ENCODE peak calls at places on chromosomes 6 and 20, in five cellular contexts. One of them, this sample, is unnamed.

GRCh38 chr6:141562181-141562800 is 570.4 kb upstream of the GJE1 start:
- DNase-seq in omental fat pad: no peak
- DNase-seq in foreskin keratinocyte: no peak
- DNase-seq in neural progenitor cell: peak
- DNase-seq in AG04450: no peak
- DNase-seq in this sample: no peak

GRCh38 chr6:110520188-110520956 is 44.0 kb upstream of the SLC22A16 start:
- DNase-seq in omental fat pad: no peak
- DNase-seq in foreskin keratinocyte: no peak
- DNase-seq in neural progenitor cell: peak
- DNase-seq in AG04450: no peak
- DNase-seq in this sample: no peak

GRCh38 chr6:1190361-1190760 is 121.5 kb upstream of the FOXQ1 start:
- DNase-seq in omental fat pad: no peak
- DNase-seq in foreskin keratinocyte: peak
- DNase-seq in neural progenitor cell: no peak
- DNase-seq in AG04450: peak
- DNase-seq in this sample: peak

GRCh38 chr6:45118684-45119230 is 209.4 kb upstream of the RUNX2 start:
- DNase-seq in omental fat pad: no peak
- DNase-seq in foreskin keratinocyte: no peak
- DNase-seq in neural progenitor cell: no peak
- DNase-seq in AG04450: no peak
- DNase-seq in this sample: no peak

GRCh38 chr6:13217206-13217905 is 111.0 kb downstream of the TBC1D7 start:
- DNase-seq in omental fat pad: no peak
- DNase-seq in foreskin keratinocyte: no peak
- DNase-seq in neural progenitor cell: no peak
- DNase-seq in AG04450: no peak
- DNase-seq in this sample: peak

GRCh38 chr6:109059148-109059547 is 35.5 kb downstream of the SESN1 start:
- DNase-seq in omental fat pad: no peak
- DNase-seq in foreskin keratinocyte: peak
- DNase-seq in neural progenitor cell: no peak
- DNase-seq in AG04450: no peak
- DNase-seq in this sample: no peak

GRCh38 chr6:132054525-132054924 is 103.4 kb upstream of the CCN2 start:
- DNase-seq in omental fat pad: no peak
- DNase-seq in foreskin keratinocyte: peak
- DNase-seq in neural progenitor cell: no peak
- DNase-seq in AG04450: peak
- DNase-seq in this sample: peak

GRCh38 chr20:6083926-6084325 is 30.1 kb upstream of the LRRN4 start:
- DNase-seq in omental fat pad: no peak
- DNase-seq in foreskin keratinocyte: no peak
- DNase-seq in neural progenitor cell: no peak
- DNase-seq in AG04450: no peak
- DNase-seq in this sample: no peak

GRCh38 chr6:157148391-157149323 is 174.7 kb downstream of the TMEM242 start:
- DNase-seq in omental fat pad: no peak
- DNase-seq in foreskin keratinocyte: peak
- DNase-seq in neural progenitor cell: no peak
- DNase-seq in AG04450: peak
- DNase-seq in this sample: peak

GRCh38 chr6:99425647-99426453 is 742 bp upstream of the PNISR start:
- DNase-seq in omental fat pad: peak
- DNase-seq in foreskin keratinocyte: peak
- DNase-seq in neural progenitor cell: peak
- DNase-seq in AG04450: peak
- DNase-seq in this sample: peak
- TF ChIP-seq CTCF in omental fat pad: no peak
- TF ChIP-seq CTCF in foreskin keratinocyte: peak
- TF ChIP-seq CTCF in neural progenitor cell: peak
- TF ChIP-seq CTCF in AG04450: peak
- TF ChIP-seq CTCF in this sample: peak

DNA sequence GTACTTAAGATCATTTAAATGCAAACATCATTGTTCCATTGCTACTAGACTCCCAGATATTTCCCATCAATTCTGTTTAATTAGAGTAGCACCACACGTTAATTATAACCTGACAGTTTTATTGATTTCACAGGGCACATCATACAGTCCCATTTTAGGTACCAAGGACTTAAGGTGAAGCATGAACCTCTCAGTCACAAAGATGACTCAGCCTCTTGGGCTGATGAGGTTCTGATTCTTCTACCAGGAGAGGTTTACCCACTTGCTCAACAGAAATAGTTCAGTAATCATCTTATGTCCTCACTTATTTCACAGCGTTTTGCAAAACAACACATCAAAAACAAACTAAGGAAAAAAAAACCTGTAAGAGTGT is 98.5 kb downstream of the HIVEP2 start:
- DNase-seq in omental fat pad: no peak
- DNase-seq in foreskin keratinocyte: no peak
- DNase-seq in neural progenitor cell: no peak
- DNase-seq in AG04450: no peak
- DNase-seq in this sample: peak
- TF ChIP-seq CTCF in omental fat pad: no peak
- TF ChIP-seq CTCF in foreskin keratinocyte: no peak
- TF ChIP-seq CTCF in neural progenitor cell: no peak
- TF ChIP-seq CTCF in AG04450: no peak
- TF ChIP-seq CTCF in this sample: no peak

DNA sequence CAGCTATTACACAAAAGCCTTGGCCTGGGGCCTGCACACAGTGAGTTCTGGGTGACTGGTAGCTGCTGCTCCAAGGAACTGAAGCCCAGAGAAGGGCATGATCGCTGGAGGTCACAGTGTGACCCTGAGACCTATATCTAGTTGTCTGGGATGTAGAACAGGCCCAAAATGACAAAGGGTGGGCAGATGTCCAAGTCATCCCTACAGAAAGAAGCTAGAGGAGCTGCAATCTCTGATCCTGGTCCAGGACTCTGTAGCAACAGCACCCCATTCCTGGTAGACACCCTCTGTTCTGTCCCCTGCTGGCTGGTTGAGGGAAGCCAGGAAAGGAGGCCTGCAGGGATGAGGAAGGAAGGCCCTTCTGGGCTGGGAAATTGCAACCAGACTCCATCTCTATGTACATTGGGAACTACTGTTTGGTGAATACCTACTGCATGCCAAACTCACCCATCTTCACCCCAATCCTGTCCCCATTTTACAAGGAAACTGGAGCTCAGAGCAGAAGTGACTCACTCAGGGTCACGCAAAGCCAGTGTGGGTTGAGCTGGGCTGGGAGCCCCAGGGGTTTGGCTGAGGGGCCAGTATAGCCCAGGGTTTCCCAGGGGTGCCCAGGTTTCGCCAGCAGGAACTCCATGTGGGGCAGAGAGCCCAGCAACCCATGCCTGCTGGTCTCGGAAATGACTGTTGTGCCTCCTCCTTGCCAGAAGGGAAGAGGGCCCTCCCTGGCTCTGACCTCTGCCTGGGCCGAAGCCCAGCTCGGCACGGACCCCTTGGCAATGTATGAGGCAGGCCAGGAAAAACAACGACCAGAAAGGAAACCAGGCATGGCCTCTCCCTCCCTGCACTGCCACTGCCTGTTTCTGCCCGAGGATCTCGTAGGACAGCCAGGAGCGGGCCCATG is 44.9 kb upstream of the TLDC2 start:
- DNase-seq in omental fat pad: no peak
- DNase-seq in foreskin keratinocyte: no peak
- DNase-seq in neural progenitor cell: no peak
- DNase-seq in AG04450: no peak
- DNase-seq in this sample: peak
- TF ChIP-seq CTCF in omental fat pad: no peak
- TF ChIP-seq CTCF in foreskin keratinocyte: peak
- TF ChIP-seq CTCF in neural progenitor cell: peak
- TF ChIP-seq CTCF in AG04450: peak
- TF ChIP-seq CTCF in this sample: peak

GRCh38 chr6:99165838-99166237 is 183.6 kb downstream of the FAXC start:
- DNase-seq in omental fat pad: no peak
- DNase-seq in foreskin keratinocyte: no peak
- DNase-seq in neural progenitor cell: no peak
- DNase-seq in AG04450: no peak
- DNase-seq in this sample: no peak
- TF ChIP-seq CTCF in omental fat pad: no peak
- TF ChIP-seq CTCF in foreskin keratinocyte: no peak
- TF ChIP-seq CTCF in neural progenitor cell: no peak
- TF ChIP-seq CTCF in AG04450: no peak
- TF ChIP-seq CTCF in this sample: no peak

GRCh38 chr6:158972241-158973233 is 27.5 kb downstream of the RSPH3 start:
- DNase-seq in omental fat pad: no peak
- DNase-seq in foreskin keratinocyte: no peak
- DNase-seq in neural progenitor cell: peak
- DNase-seq in AG04450: peak
- DNase-seq in this sample: peak
- TF ChIP-seq CTCF in omental fat pad: no peak
- TF ChIP-seq CTCF in foreskin keratinocyte: peak
- TF ChIP-seq CTCF in neural progenitor cell: peak
- TF ChIP-seq CTCF in AG04450: peak
- TF ChIP-seq CTCF in this sample: peak

DNA sequence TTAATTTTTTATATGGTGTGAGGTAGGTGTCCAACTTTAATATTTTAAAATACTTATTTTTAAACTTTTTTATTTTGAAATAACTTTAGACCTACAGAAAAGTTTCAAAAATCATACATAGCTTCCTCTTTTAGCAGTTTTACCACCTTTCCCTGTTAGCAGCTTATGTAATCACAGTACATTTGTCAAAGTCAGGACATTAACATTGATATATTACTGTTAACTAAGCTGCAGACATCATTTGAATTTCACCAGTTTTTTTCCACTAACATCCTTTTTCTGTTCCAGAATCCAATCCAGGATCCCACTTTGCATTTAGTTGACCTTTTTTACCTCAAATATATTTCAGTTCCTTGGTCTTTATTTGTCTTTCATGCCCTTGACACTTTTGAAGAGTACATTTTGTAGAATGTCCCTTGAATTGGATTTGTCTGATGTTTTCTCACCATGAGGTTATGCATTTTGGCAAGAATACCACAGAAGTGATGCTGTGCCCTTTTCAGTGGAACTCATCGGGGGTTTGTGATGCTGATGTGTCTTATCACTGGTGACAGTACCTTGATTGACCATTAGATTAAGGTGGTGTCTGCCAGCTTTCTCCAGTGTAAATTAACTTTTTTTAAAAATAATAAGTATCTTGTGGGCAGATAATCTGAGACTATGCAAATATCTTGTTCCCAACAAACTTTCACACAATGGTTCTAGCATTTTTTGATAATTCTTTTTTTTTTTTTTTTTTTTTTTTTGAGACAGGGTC is 33.4 kb downstream of the TTLL9 start:
- DNase-seq in omental fat pad: no peak
- DNase-seq in foreskin keratinocyte: no peak
- DNase-seq in neural progenitor cell: no peak
- DNase-seq in AG04450: no peak
- DNase-seq in this sample: no peak
- TF ChIP-seq CTCF in omental fat pad: no peak
- TF ChIP-seq CTCF in foreskin keratinocyte: no peak
- TF ChIP-seq CTCF in neural progenitor cell: no peak
- TF ChIP-seq CTCF in AG04450: no peak
- TF ChIP-seq CTCF in this sample: no peak

DNA sequence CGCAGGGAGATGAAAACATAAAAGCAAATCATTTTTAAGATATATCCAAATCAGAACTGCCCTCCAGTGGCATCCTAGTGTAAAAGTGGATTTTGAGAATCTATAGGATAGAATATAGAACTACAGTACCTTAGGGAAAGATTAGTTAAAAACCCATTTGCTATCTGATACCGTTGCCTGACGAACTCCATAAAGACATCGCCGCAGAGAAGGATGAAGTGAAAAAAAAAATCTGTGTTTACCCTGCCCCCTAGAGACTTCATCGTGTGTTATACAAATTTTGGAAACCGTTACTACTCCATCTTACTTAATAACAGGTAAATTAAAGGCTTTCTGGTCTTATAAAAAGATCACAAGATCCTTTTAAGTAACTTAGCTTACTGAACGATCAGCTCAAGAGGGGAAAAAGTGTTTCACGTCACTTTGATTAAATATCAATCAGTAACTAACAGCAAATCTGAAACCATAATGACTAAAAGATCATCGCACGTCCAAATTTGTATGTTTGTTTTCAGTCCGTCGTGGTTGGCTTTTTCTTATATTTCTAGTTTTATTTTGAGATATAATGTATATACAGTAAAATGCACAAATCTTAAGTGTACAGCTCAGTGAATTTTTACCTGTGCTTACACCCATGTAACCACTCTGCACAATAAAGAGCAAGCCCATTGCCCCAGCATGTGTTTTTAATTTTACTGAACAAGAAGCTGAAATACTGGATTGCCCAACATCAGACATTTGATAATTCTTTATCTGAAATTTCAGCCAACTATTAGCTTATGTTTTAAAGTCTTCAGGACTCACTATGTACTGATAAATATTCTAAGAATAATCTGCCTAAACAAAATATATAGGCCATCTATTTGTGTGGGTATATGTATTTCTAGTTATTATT is 879 bp upstream of the MCM3 start:
- DNase-seq in omental fat pad: no peak
- DNase-seq in foreskin keratinocyte: no peak
- DNase-seq in neural progenitor cell: peak
- DNase-seq in AG04450: no peak
- DNase-seq in this sample: peak
- TF ChIP-seq CTCF in omental fat pad: no peak
- TF ChIP-seq CTCF in foreskin keratinocyte: peak
- TF ChIP-seq CTCF in neural progenitor cell: peak
- TF ChIP-seq CTCF in AG04450: peak
- TF ChIP-seq CTCF in this sample: peak

This sample was measured in HFFc6.